ENCODE peak calls at places on chromosomes 13 and 19, in eight cellular contexts. One of them, this sample, is unnamed.
A peak's percentile ranks its signal among the peaks of the same experiment; 100 is the strongest.

GRCh38 chr13:73462241-73462640 is 403.4 kb downstream of the KLF5 start:
- DNase-seq in thoracic aorta: no peak
- DNase-seq in lower lobe of right lung: no peak
- DNase-seq in CD8-positive, alpha-beta T cell: no peak
- DNase-seq in BJ: no peak
- DNase-seq in uterus: no peak
- DNase-seq in WERI-Rb-1: no peak
- DNase-seq in cardiac muscle cell: no peak
- DNase-seq in this sample: peak; percentile 51

GRCh38 chr13:95603887-95604533 is 40.5 kb downstream of the DZIP1 start:
- DNase-seq in thoracic aorta: no peak
- DNase-seq in lower lobe of right lung: no peak
- DNase-seq in CD8-positive, alpha-beta T cell: no peak
- DNase-seq in BJ: no peak
- DNase-seq in uterus: no peak
- DNase-seq in WERI-Rb-1: no peak
- DNase-seq in cardiac muscle cell: peak; percentile 59
- DNase-seq in this sample: peak; percentile 33

GRCh38 chr19:6362351-6362801 is 1.0 kb downstream of the CLPP start:
- DNase-seq in thoracic aorta: no peak
- DNase-seq in lower lobe of right lung: no peak
- DNase-seq in CD8-positive, alpha-beta T cell: peak; percentile 17
- DNase-seq in BJ: no peak
- DNase-seq in uterus: no peak
- DNase-seq in WERI-Rb-1: no peak
- DNase-seq in cardiac muscle cell: no peak
- DNase-seq in this sample: no peak

GRCh38 chr19:15248106-15248505 is 15.9 kb upstream of the EPHX3 start:
- DNase-seq in thoracic aorta: no peak
- DNase-seq in lower lobe of right lung: no peak
- DNase-seq in CD8-positive, alpha-beta T cell: no peak
- DNase-seq in BJ: no peak
- DNase-seq in uterus: peak; percentile 38
- DNase-seq in WERI-Rb-1: no peak
- DNase-seq in cardiac muscle cell: no peak
- DNase-seq in this sample: no peak

GRCh38 chr19:18379803-18380747 is 5.9 kb upstream of the GDF15 start:
- DNase-seq in thoracic aorta: peak; percentile 86
- DNase-seq in lower lobe of right lung: peak; percentile 83
- DNase-seq in CD8-positive, alpha-beta T cell: no peak
- DNase-seq in BJ: peak; percentile 87
- DNase-seq in uterus: peak; percentile 97
- DNase-seq in WERI-Rb-1: peak; percentile 31
- DNase-seq in cardiac muscle cell: peak; percentile 77
- DNase-seq in this sample: no peak

GRCh38 chr13:77981191-77981925 is 62.7 kb upstream of the EDNRB start:
- DNase-seq in thoracic aorta: no peak
- DNase-seq in lower lobe of right lung: no peak
- DNase-seq in CD8-positive, alpha-beta T cell: no peak
- DNase-seq in BJ: no peak
- DNase-seq in uterus: no peak
- DNase-seq in WERI-Rb-1: no peak
- DNase-seq in cardiac muscle cell: peak; percentile 46
- DNase-seq in this sample: peak; percentile 9

GRCh38 chr13:32314271-32314967 is 744 bp downstream of the ZAR1L start:
- DNase-seq in thoracic aorta: no peak
- DNase-seq in lower lobe of right lung: peak; percentile 85
- DNase-seq in CD8-positive, alpha-beta T cell: no peak
- DNase-seq in BJ: no peak
- DNase-seq in uterus: no peak
- DNase-seq in WERI-Rb-1: no peak
- DNase-seq in cardiac muscle cell: no peak
- DNase-seq in this sample: no peak

GRCh38 chr19:14349426-14349825 is 31.8 kb upstream of the ADGRE5 start:
- DNase-seq in thoracic aorta: no peak
- DNase-seq in lower lobe of right lung: no peak
- DNase-seq in CD8-positive, alpha-beta T cell: no peak
- DNase-seq in BJ: no peak
- DNase-seq in uterus: no peak
- DNase-seq in WERI-Rb-1: no peak
- DNase-seq in cardiac muscle cell: no peak
- DNase-seq in this sample: no peak

GRCh38 chr13:61728468-61728867 is 312.8 kb upstream of the PCDH20 start:
- DNase-seq in thoracic aorta: no peak
- DNase-seq in lower lobe of right lung: no peak
- DNase-seq in CD8-positive, alpha-beta T cell: no peak
- DNase-seq in BJ: no peak
- DNase-seq in uterus: no peak
- DNase-seq in WERI-Rb-1: no peak
- DNase-seq in cardiac muscle cell: peak; percentile 71
- DNase-seq in this sample: no peak

GRCh38 chr13:47087841-47088240 is 191.0 kb upstream of the HTR2A start:
- DNase-seq in thoracic aorta: no peak
- DNase-seq in lower lobe of right lung: no peak
- DNase-seq in CD8-positive, alpha-beta T cell: no peak
- DNase-seq in BJ: peak; percentile 30
- DNase-seq in uterus: no peak
- DNase-seq in WERI-Rb-1: no peak
- DNase-seq in cardiac muscle cell: peak; percentile 12
- DNase-seq in this sample: no peak

GRCh38 chr13:107712145-107712544 is 503.2 kb downstream of the LIG4 start:
- DNase-seq in thoracic aorta: no peak
- DNase-seq in lower lobe of right lung: no peak
- DNase-seq in CD8-positive, alpha-beta T cell: no peak
- DNase-seq in BJ: no peak
- DNase-seq in uterus: no peak
- DNase-seq in WERI-Rb-1: no peak
- DNase-seq in cardiac muscle cell: no peak
- DNase-seq in this sample: no peak

GRCh38 chr13:26117620-26118019 is 65.8 kb upstream of the SHISA2 start:
- DNase-seq in thoracic aorta: no peak
- DNase-seq in lower lobe of right lung: no peak
- DNase-seq in CD8-positive, alpha-beta T cell: no peak
- DNase-seq in BJ: no peak
- DNase-seq in uterus: no peak
- DNase-seq in WERI-Rb-1: no peak
- DNase-seq in cardiac muscle cell: no peak
- DNase-seq in this sample: no peak

GRCh38 chr13:26112843-26113242 is 61.0 kb upstream of the SHISA2 start:
- DNase-seq in thoracic aorta: no peak
- DNase-seq in lower lobe of right lung: no peak
- DNase-seq in CD8-positive, alpha-beta T cell: no peak
- DNase-seq in BJ: no peak
- DNase-seq in uterus: no peak
- DNase-seq in WERI-Rb-1: no peak
- DNase-seq in cardiac muscle cell: peak; percentile 2
- DNase-seq in this sample: no peak

DNA sequence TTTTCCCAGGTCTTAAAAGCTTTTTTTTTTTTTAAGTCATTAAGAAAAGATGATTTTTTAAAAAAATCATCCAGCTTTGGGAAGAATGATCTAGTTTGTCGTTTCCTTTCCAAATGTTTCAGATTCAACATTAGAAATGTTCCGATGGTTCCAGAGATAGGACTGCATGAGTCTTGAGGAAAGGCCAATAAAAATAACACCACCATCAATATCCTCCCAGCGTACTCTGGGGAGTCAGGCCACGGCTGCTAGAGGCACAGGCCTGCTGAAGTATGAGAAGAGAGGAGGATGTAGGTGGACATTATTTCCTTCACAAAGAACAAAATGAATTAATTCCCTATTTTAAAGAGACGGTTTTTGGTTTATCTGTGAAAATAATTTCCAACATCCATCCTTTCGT is 60.0 kb upstream of the SHISA2 start:
- DNase-seq in thoracic aorta: no peak
- DNase-seq in lower lobe of right lung: no peak
- DNase-seq in CD8-positive, alpha-beta T cell: no peak
- DNase-seq in BJ: no peak
- DNase-seq in uterus: no peak
- DNase-seq in WERI-Rb-1: no peak
- DNase-seq in cardiac muscle cell: no peak
- DNase-seq in this sample: no peak
- TF ChIP-seq CTCF in thoracic aorta: no peak
- TF ChIP-seq CTCF in lower lobe of right lung: no peak
- TF ChIP-seq CTCF in CD8-positive, alpha-beta T cell: no peak
- TF ChIP-seq CTCF in BJ: no peak
- TF ChIP-seq CTCF in uterus: no peak
- TF ChIP-seq CTCF in WERI-Rb-1: no peak
- TF ChIP-seq CTCF in cardiac muscle cell: no peak
- TF ChIP-seq CTCF in this sample: no peak

GRCh38 chr13:109733550-109733949 is 52.8 kb downstream of the IRS2 start:
- DNase-seq in thoracic aorta: no peak
- DNase-seq in lower lobe of right lung: no peak
- DNase-seq in CD8-positive, alpha-beta T cell: no peak
- DNase-seq in BJ: no peak
- DNase-seq in uterus: no peak
- DNase-seq in WERI-Rb-1: no peak
- DNase-seq in cardiac muscle cell: no peak
- DNase-seq in this sample: no peak

GRCh38 chr13:109728061-109728460 is 58.3 kb downstream of the IRS2 start:
- DNase-seq in thoracic aorta: no peak
- DNase-seq in lower lobe of right lung: no peak
- DNase-seq in CD8-positive, alpha-beta T cell: no peak
- DNase-seq in BJ: no peak
- DNase-seq in uterus: no peak
- DNase-seq in WERI-Rb-1: no peak
- DNase-seq in cardiac muscle cell: no peak
- DNase-seq in this sample: no peak

GRCh38 chr13:109729031-109729870 is 57.1 kb downstream of the IRS2 start:
- DNase-seq in thoracic aorta: no peak
- DNase-seq in lower lobe of right lung: no peak
- DNase-seq in CD8-positive, alpha-beta T cell: no peak
- DNase-seq in BJ: no peak
- DNase-seq in uterus: no peak
- DNase-seq in WERI-Rb-1: no peak
- DNase-seq in cardiac muscle cell: peak; percentile 38
- DNase-seq in this sample: no peak

GRCh38 chr13:109734002-109734785 is 52.2 kb downstream of the IRS2 start:
- DNase-seq in thoracic aorta: no peak
- DNase-seq in lower lobe of right lung: no peak
- DNase-seq in CD8-positive, alpha-beta T cell: no peak
- DNase-seq in BJ: no peak
- DNase-seq in uterus: no peak
- DNase-seq in WERI-Rb-1: no peak
- DNase-seq in cardiac muscle cell: no peak
- DNase-seq in this sample: no peak

GRCh38 chr13:109730832-109731335 is 55.5 kb downstream of the IRS2 start:
- DNase-seq in thoracic aorta: no peak
- DNase-seq in lower lobe of right lung: no peak
- DNase-seq in CD8-positive, alpha-beta T cell: no peak
- DNase-seq in BJ: no peak
- DNase-seq in uterus: no peak
- DNase-seq in WERI-Rb-1: no peak
- DNase-seq in cardiac muscle cell: no peak
- DNase-seq in this sample: no peak
- H3K27me3 ChIP-seq in thoracic aorta: no peaks in the 10 kb centered on the region
- H3K27me3 ChIP-seq in lower lobe of right lung: peaks cover 8% of the 10 kb centered on the region
- H3K27me3 ChIP-seq in CD8-positive, alpha-beta T cell: no peaks in the 10 kb centered on the region
- H3K27me3 ChIP-seq in BJ: peaks cover 2% of the 10 kb centered on the region
- H3K27me3 ChIP-seq in uterus: no peaks in the 10 kb centered on the region
- H3K27me3 ChIP-seq in WERI-Rb-1: no peaks in the 10 kb centered on the region
- H3K27me3 ChIP-seq in cardiac muscle cell: no peaks in the 10 kb centered on the region
- H3K27me3 ChIP-seq in this sample: no peaks in the 10 kb centered on the region

GRCh38 chr13:38046049-38046376 is 176.4 kb upstream of the TRPC4 start:
- DNase-seq in thoracic aorta: no peak
- DNase-seq in lower lobe of right lung: no peak
- DNase-seq in CD8-positive, alpha-beta T cell: no peak
- DNase-seq in BJ: no peak
- DNase-seq in uterus: no peak
- DNase-seq in WERI-Rb-1: no peak
- DNase-seq in cardiac muscle cell: no peak
- DNase-seq in this sample: no peak
- TF ChIP-seq CTCF in thoracic aorta: no peak
- TF ChIP-seq CTCF in lower lobe of right lung: no peak
- TF ChIP-seq CTCF in CD8-positive, alpha-beta T cell: no peak
- TF ChIP-seq CTCF in BJ: no peak
- TF ChIP-seq CTCF in uterus: no peak
- TF ChIP-seq CTCF in WERI-Rb-1: no peak
- TF ChIP-seq CTCF in cardiac muscle cell: no peak
- TF ChIP-seq CTCF in this sample: no peak

GRCh38 chr19:55213547-55213946 is 4.2 kb upstream of the PTPRH start:
- DNase-seq in thoracic aorta: no peak
- DNase-seq in lower lobe of right lung: no peak
- DNase-seq in CD8-positive, alpha-beta T cell: no peak
- DNase-seq in BJ: no peak
- DNase-seq in uterus: no peak
- DNase-seq in WERI-Rb-1: no peak
- DNase-seq in cardiac muscle cell: no peak
- DNase-seq in this sample: no peak
- H3K27me3 ChIP-seq in thoracic aorta: no peaks in the 10 kb centered on the region
- H3K27me3 ChIP-seq in lower lobe of right lung: peaks cover 7% of the 10 kb centered on the region
- H3K27me3 ChIP-seq in CD8-positive, alpha-beta T cell: no peaks in the 10 kb centered on the region
- H3K27me3 ChIP-seq in BJ: no peaks in the 10 kb centered on the region
- H3K27me3 ChIP-seq in uterus: no peaks in the 10 kb centered on the region
- H3K27me3 ChIP-seq in WERI-Rb-1: no peaks in the 10 kb centered on the region
- H3K27me3 ChIP-seq in cardiac muscle cell: no peaks in the 10 kb centered on the region
- H3K27me3 ChIP-seq in this sample: no peaks in the 10 kb centered on the region

DNA sequence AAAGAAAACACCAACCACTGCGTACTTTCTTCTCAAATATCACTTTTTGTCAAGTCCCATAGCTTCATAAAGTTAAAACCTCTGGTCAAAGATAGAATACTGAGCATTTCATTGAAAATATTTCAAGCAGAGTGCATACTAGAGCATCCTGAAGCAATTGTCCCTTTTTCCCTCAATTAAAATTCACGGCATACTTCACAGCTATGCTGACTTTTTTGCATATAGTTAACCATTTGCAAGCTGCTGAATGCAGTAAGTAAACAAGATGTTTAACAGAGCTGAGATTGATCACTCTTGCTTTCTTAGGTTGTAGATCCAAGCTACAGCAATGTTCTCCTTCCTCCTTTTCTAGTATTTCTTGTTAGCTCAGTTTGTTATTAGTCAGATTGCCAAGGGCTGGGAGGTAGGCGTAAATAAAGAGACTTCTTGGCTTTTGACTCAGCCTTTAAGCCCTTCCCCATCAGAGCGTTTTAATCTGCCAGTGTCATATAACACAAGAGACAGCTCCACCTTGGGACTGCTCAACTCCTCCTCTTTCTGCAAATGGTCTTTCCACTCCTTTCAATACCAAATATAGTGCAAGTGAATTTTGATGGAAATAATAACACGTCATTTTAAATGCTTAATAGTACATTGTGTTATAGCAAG is at the start of gene SLITRK6:
- DNase-seq in thoracic aorta: no peak
- DNase-seq in lower lobe of right lung: no peak
- DNase-seq in CD8-positive, alpha-beta T cell: no peak
- DNase-seq in BJ: peak; percentile 47
- DNase-seq in uterus: no peak
- DNase-seq in WERI-Rb-1: peak; percentile 76
- DNase-seq in cardiac muscle cell: peak; percentile 66
- DNase-seq in this sample: peak; percentile 95
- TF ChIP-seq CTCF in thoracic aorta: no peak
- TF ChIP-seq CTCF in lower lobe of right lung: no peak
- TF ChIP-seq CTCF in CD8-positive, alpha-beta T cell: no peak
- TF ChIP-seq CTCF in BJ: peak; percentile 27
- TF ChIP-seq CTCF in uterus: no peak
- TF ChIP-seq CTCF in WERI-Rb-1: peak; percentile 53
- TF ChIP-seq CTCF in cardiac muscle cell: no peak
- TF ChIP-seq CTCF in this sample: peak; percentile 77

GRCh38 chr19:4161415-4162077 is 8.1 kb downstream of the CREB3L3 start:
- DNase-seq in thoracic aorta: no peak
- DNase-seq in lower lobe of right lung: no peak
- DNase-seq in CD8-positive, alpha-beta T cell: no peak
- DNase-seq in BJ: no peak
- DNase-seq in uterus: no peak
- DNase-seq in WERI-Rb-1: no peak
- DNase-seq in cardiac muscle cell: no peak
- DNase-seq in this sample: no peak

GRCh38 chr19:4164262-4164661 is 10.8 kb downstream of the CREB3L3 start:
- DNase-seq in thoracic aorta: no peak
- DNase-seq in lower lobe of right lung: no peak
- DNase-seq in CD8-positive, alpha-beta T cell: no peak
- DNase-seq in BJ: no peak
- DNase-seq in uterus: no peak
- DNase-seq in WERI-Rb-1: no peak
- DNase-seq in cardiac muscle cell: no peak
- DNase-seq in this sample: no peak
- H3K27me3 ChIP-seq in thoracic aorta: no peaks in the 10 kb centered on the region
- H3K27me3 ChIP-seq in lower lobe of right lung: peaks cover 10% of the 10 kb centered on the region
- H3K27me3 ChIP-seq in CD8-positive, alpha-beta T cell: no peaks in the 10 kb centered on the region
- H3K27me3 ChIP-seq in BJ: no peaks in the 10 kb centered on the region
- H3K27me3 ChIP-seq in uterus: no peaks in the 10 kb centered on the region
- H3K27me3 ChIP-seq in WERI-Rb-1: no peaks in the 10 kb centered on the region
- H3K27me3 ChIP-seq in cardiac muscle cell: peaks cover 19% of the 10 kb centered on the region
- H3K27me3 ChIP-seq in this sample: peaks cover 10% of the 10 kb centered on the region

This sample was measured in foreskin keratinocyte.